ENCODE peak calls at places on chromosomes 2 and 18, in seven cellular contexts. R is GM12865, Z is colonic mucosa, E is AG10803, V is fibroblast of mammary gland, K is mucosa of descending colon, C is AG09309. S is an unnamed sample.

GRCh38 chr18:75227535-75227934 is 16.9 kb downstream of the TSHZ1 start:
- DNase-seq in R (no peak), Z (no peak), E (no peak), V (no peak), K (no peak), C (no peak), S (no peak)

GRCh38 chr2:221818569-221818968 is 246.5 kb upstream of the EPHA4 start:
- DNase-seq in R (no peak), Z (no peak), E (no peak), V (no peak), K (no peak), C (no peak), S (no peak)

GRCh38 chr2:165293439-165294420 is 54.5 kb downstream of the SCN2A start:
- DNase-seq in R (peak), Z (peak), E (peak), V (peak), K (no peak), C (peak), S (peak)

GRCh38 chr2:190649798-190650390 is 1.0 kb downstream of the NAB1 start:
- DNase-seq in R (peak), Z (peak), E (no peak), V (no peak), K (no peak), C (no peak), S (peak)

GRCh38 chr18:26424428-26425147 is 123.8 kb downstream of the KCTD1 start:
- DNase-seq in R (peak), Z (no peak), E (no peak), V (no peak), K (no peak), C (no peak), S (no peak)

GRCh38 chr18:6327895-6328623 is 86.7 kb downstream of the L3MBTL4 start:
- DNase-seq in R (no peak), Z (no peak), E (no peak), V (no peak), K (no peak), C (no peak), S (no peak)

GRCh38 chr2:217920879-217921603 is 81.8 kb downstream of the TNS1 start:
- DNase-seq in R (no peak), Z (no peak), E (no peak), V (no peak), K (no peak), C (no peak), S (peak)

GRCh38 chr2:12169060-12169406 is 422.6 kb downstream of the LPIN1 start:
- DNase-seq in R (peak), Z (no peak), E (peak), V (peak), K (no peak), C (peak), S (peak)

GRCh38 chr2:199207011-199207410 is 250.7 kb downstream of the SATB2 start:
- DNase-seq in R (no peak), Z (no peak), E (peak), V (no peak), K (no peak), C (peak), S (no peak)

GRCh38 chr18:10732990-10733389 is 207.2 kb downstream of the NAPG start:
- DNase-seq in R (no peak), Z (no peak), E (no peak), V (no peak), K (no peak), C (no peak), S (no peak)

GRCh38 chr2:85777441-85777861 is 23.7 kb downstream of the ATOH8 start:
- DNase-seq in R (no peak), Z (no peak), E (peak), V (peak), K (peak), C (no peak), S (peak)

GRCh38 chr2:225100269-225100668 is 58.0 kb upstream of the DOCK10 start:
- DNase-seq in R (no peak), Z (no peak), E (peak), V (no peak), K (no peak), C (no peak), S (peak)

GRCh38 chr2:210756821-210757220 is 200.4 kb downstream of the CPS1 start:
- DNase-seq in R (no peak), Z (no peak), E (no peak), V (peak), K (no peak), C (no peak), S (no peak)

GRCh38 chr2:215171151-215171550 is 32.7 kb upstream of the ABCA12 start:
- DNase-seq in R (peak), Z (no peak), E (peak), V (no peak), K (no peak), C (peak), S (peak)

GRCh38 chr18:36402765-36403396 is 105.4 kb downstream of the FHOD3 start:
- DNase-seq in R (peak), Z (no peak), E (peak), V (peak), K (no peak), C (peak), S (peak)

GRCh38 chr2:141767051-141767450 is 363.8 kb downstream of the LRP1B start:
- DNase-seq in R (no peak), Z (no peak), E (peak), V (peak), K (no peak), C (no peak), S (peak)

GRCh38 chr2:141770511-141770910 is 360.3 kb downstream of the LRP1B start:
- DNase-seq in R (no peak), Z (no peak), E (no peak), V (no peak), K (no peak), C (no peak), S (no peak)

DNA sequence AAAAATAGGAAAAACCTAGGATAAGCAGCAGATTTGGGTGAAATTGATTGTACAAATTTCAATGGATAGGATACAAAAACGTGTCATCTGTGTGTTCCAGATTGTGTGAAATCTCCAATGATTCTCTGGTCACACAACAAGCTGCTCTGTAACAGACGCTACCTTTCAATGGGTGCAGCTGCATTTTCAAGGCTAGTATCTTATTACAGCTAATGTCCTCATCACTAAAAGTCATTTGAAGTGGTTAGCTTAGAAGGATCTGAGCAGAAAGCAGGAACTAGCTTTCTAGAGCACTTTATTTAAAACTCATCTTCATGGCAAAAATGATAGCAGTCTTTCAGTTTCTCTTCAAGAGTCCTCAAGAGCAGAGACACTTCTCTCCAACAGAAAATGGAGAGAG is 364.6 kb downstream of the LRP1B start:
- DNase-seq in R (no peak), Z (no peak), E (no peak), V (no peak), K (no peak), C (no peak), S (no peak)
- TF ChIP-seq CTCF in R (no peak), Z (no peak), E (no peak), V (no peak), K (no peak), C (no peak), S (no peak)

DNA sequence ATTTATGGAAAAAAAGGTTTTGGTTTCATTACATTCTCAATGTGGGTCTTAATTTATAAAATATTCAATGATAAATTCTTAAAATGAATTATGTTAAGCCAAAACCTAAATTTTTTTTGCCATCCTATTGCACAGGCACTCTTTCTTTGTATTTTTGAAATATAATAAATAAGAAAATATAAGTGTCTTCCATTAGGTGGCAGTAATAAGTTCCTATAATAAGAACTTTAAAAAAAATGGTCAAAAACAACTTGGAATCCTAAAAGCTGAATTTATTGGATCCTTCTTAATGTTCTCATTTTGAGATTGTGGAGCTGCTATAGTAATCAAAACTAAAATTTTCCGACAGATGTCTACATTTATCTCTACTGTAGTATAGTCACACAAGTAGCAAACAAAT is 5.7 kb downstream of the CALCRL start:
- DNase-seq in R (no peak), Z (no peak), E (no peak), V (no peak), K (no peak), C (no peak), S (no peak)
- H3K4me3 ChIP-seq in R (no peak), Z (no peak), E (no peak), V (no peak), K (no peak), C (no peak), S (no peak)

DNA sequence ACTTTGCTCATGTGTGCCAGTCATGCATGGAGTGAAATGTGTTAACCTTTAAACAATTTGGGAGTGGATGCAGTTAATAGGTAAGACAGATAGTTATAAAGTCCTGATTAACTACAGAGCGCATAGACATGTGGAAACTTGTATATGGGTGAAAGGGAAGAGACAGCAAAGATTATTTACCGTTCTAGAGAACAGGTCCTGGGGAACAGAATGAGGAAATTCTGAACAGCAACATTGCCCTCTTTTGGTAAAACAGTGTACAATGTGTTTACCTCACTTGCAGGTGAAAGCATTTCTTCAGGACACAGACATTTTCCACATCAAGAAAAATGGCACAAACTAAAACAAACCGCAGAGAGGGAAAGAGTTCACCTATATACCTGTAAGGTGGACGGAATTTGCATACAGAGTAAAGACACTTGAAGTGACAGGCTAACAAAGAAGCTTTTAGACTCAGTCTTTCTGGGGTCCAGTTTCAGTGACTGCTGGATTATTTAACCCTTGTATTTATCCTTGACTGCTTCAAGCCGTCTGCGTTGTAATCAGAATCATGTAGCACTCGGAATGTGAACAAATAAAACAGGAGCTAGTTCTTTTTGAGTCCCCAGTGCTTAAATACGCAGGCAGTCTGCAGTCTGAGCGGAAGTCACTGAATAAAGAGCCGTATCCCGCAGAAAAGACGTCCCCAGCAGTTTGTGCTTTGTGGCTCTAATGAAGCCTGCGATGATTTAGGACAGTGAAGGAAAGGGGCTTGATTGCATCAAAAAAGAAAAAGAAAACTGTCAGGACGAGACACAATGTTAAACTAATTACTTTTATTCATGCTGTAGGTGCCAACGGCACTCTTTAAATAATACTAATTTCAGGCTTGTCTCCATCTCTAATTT is 364.8 kb upstream of the GALNT5 start:
- DNase-seq in R (peak), Z (no peak), E (peak), V (peak), K (no peak), C (no peak), S (peak)
- TF ChIP-seq CTCF in R (peak), Z (peak), E (peak), V (peak), K (peak), C (peak), S (peak)

GRCh38 chr2:124647245-124647644 is 622.2 kb downstream of the CNTNAP5 start:
- DNase-seq in R (no peak), Z (no peak), E (no peak), V (no peak), K (no peak), C (no peak), S (no peak)

GRCh38 chr2:124652099-124652498 is 627.0 kb downstream of the CNTNAP5 start:
- DNase-seq in R (no peak), Z (no peak), E (no peak), V (no peak), K (no peak), C (no peak), S (no peak)

GRCh38 chr2:124647663-124648062 is 622.6 kb downstream of the CNTNAP5 start:
- DNase-seq in R (no peak), Z (no peak), E (no peak), V (no peak), K (no peak), C (no peak), S (no peak)

GRCh38 chr2:124649001-124649400 is 623.9 kb downstream of the CNTNAP5 start:
- DNase-seq in R (no peak), Z (no peak), E (no peak), V (no peak), K (no peak), C (no peak), S (no peak)
- H3K4me3 ChIP-seq in R (no peak), Z (no peak), E (no peak), V (no peak), K (no peak), C (no peak), S (no peak)

DNA sequence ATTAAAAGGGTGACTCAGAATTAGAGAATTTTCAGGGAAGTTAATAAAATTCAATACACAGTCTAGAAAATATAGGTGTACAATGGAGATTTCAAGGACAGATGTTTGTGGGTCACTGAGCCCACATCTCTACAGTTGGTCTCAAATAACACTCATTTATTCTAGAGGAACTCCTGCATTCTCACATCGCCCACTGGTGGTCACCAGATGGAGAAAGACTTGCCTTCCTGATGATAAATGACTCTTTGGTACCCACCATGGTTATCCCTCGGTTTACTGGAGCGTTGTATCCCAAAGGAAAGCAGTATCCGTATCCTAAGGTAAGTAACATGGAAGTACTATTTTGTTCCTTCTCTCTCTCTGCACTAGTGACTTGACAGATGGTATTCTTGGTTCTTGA is 1297.1 kb downstream of the DPP10 start:
- DNase-seq in R (no peak), Z (no peak), E (no peak), V (no peak), K (no peak), C (no peak), S (no peak)
- TF ChIP-seq CTCF in R (no peak), Z (no peak), E (no peak), V (no peak), K (no peak), C (no peak), S (no peak)

GRCh38 chr2:44086639-44087036 is 82.0 kb upstream of the PPM1B start:
- DNase-seq in R (no peak), Z (no peak), E (no peak), V (no peak), K (no peak), C (no peak), S (no peak)

GRCh38 chr2:44084850-44085249 is 83.8 kb upstream of the PPM1B start:
- DNase-seq in R (no peak), Z (no peak), E (no peak), V (no peak), K (no peak), C (no peak), S (no peak)

GRCh38 chr2:44087037-44087713 is 81.5 kb upstream of the PPM1B start:
- DNase-seq in R (peak), Z (peak), E (peak), V (peak), K (peak), C (no peak), S (peak)

GRCh38 chr2:44083054-44083453 is 85.6 kb upstream of the PPM1B start:
- DNase-seq in R (no peak), Z (no peak), E (no peak), V (no peak), K (no peak), C (no peak), S (no peak)

GRCh38 chr2:44087714-44088092 is 81.0 kb upstream of the PPM1B start:
- DNase-seq in R (no peak), Z (peak), E (no peak), V (no peak), K (no peak), C (no peak), S (no peak)
- H3K4me3 ChIP-seq in R (peak), Z (peak), E (no peak), V (no peak), K (no peak), C (peak), S (peak)

S was measured in fibroblast of pulmonary artery.